ENCODE peak calls at places on chromosomes 11 and 22, in ten cellular contexts. M, J, V, C, P, L, O, Z, K and E are unnamed samples. For H3K9me3 and H3K4me1, the result is how much of the 10 kb centered on the place peaks cover.

GRCh38 chr11:11982975-11983374 is 25.5 kb downstream of the DKK3 start:
- DNase-seq in M (no peak), J (no peak), V (no peak), C (no peak), P (peak), L (no peak), O (no peak), Z (no peak), K (no peak), E (no peak)

GRCh38 chr22:45504703-45505341 is 2.1 kb downstream of the FBLN1 start:
- DNase-seq in M (no peak), J (no peak), V (peak), C (no peak), P (peak), L (no peak), O (peak), Z (no peak), K (no peak), E (no peak)

GRCh38 chr11:60970369-60970774 is 1.1 kb upstream of the CD6 start:
- DNase-seq in M (peak), J (peak), V (peak), C (peak), P (peak), L (peak), O (peak), Z (peak), K (peak), E (no peak)

GRCh38 chr11:2090172-2091111 is 48.7 kb downstream of the IGF2 start:
- DNase-seq in M (no peak), J (peak), V (peak), C (no peak), P (no peak), L (no peak), O (no peak), Z (no peak), K (no peak), E (peak)

GRCh38 chr11:72354356-72355115 is 79.8 kb downstream of the CLPB start:
- DNase-seq in M (no peak), J (no peak), V (no peak), C (peak), P (peak), L (no peak), O (no peak), Z (no peak), K (no peak), E (no peak)

GRCh38 chr11:113477321-113477720 is 2.1 kb upstream of the DRD2 start:
- DNase-seq in M (no peak), J (no peak), V (no peak), C (no peak), P (no peak), L (no peak), O (peak), Z (no peak), K (no peak), E (no peak)

GRCh38 chr11:93051181-93051580 is 81.7 kb downstream of the MTNR1B start:
- DNase-seq in M (no peak), J (no peak), V (no peak), C (no peak), P (peak), L (no peak), O (no peak), Z (no peak), K (no peak), E (no peak)

GRCh38 chr11:48005133-48005532 is 24.8 kb downstream of the PTPRJ start:
- DNase-seq in M (no peak), J (no peak), V (peak), C (no peak), P (no peak), L (no peak), O (no peak), Z (no peak), K (no peak), E (no peak)

GRCh38 chr22:45579306-45579705 is 76.6 kb downstream of the FBLN1 start:
- DNase-seq in M (no peak), J (no peak), V (peak), C (no peak), P (no peak), L (no peak), O (no peak), Z (no peak), K (no peak), E (no peak)

GRCh38 chr22:45420011-45420410 is 6.5 kb downstream of the RIBC2 start:
- DNase-seq in M (no peak), J (no peak), V (no peak), C (no peak), P (no peak), L (no peak), O (no peak), Z (no peak), K (no peak), E (no peak)

GRCh38 chr11:65503923-65504670 is 5.3 kb downstream of the MALAT1 start:
- DNase-seq in M (no peak), J (no peak), V (no peak), C (peak), P (peak), L (no peak), O (no peak), Z (peak), K (no peak), E (no peak)

GRCh38 chr22:25630446-25630845 is 66.0 kb downstream of the GRK3 start:
- DNase-seq in M (no peak), J (no peak), V (no peak), C (no peak), P (no peak), L (no peak), O (no peak), Z (no peak), K (no peak), E (no peak)

GRCh38 chr11:11987503-11988022 is 20.9 kb downstream of the DKK3 start:
- DNase-seq in M (no peak), J (no peak), V (no peak), C (peak), P (peak), L (no peak), O (no peak), Z (no peak), K (no peak), E (no peak)

GRCh38 chr11:63896071-63896470 is 20.9 kb downstream of the RCOR2 start:
- DNase-seq in M (no peak), J (no peak), V (no peak), C (no peak), P (no peak), L (no peak), O (no peak), Z (no peak), K (no peak), E (no peak)

GRCh38 chr11:120682866-120683265 is 171.3 kb downstream of the GRIK4 start:
- DNase-seq in M (no peak), J (no peak), V (no peak), C (no peak), P (peak), L (no peak), O (no peak), Z (no peak), K (no peak), E (no peak)

GRCh38 chr11:7251836-7252682 is at the start of gene SYT9:
- DNase-seq in M (no peak), J (peak), V (peak), C (peak), P (no peak), L (no peak), O (peak), Z (no peak), K (peak), E (peak)

GRCh38 chr22:46763051-46763705 is 728 bp downstream of the TBC1D22A start:
- DNase-seq in M (no peak), J (peak), V (peak), C (no peak), P (peak), L (no peak), O (peak), Z (no peak), K (no peak), E (no peak)

GRCh38 chr11:71452354-71453020 is 516 bp upstream of the NADSYN1 start:
- DNase-seq in M (peak), J (peak), V (peak), C (no peak), P (peak), L (no peak), O (no peak), Z (no peak), K (peak), E (peak)

GRCh38 chr22:46108564-46109473 is 41.5 kb upstream of the PPARA start:
- DNase-seq in M (no peak), J (no peak), V (no peak), C (peak), P (peak), L (no peak), O (peak), Z (no peak), K (peak), E (no peak)

GRCh38 chr22:41831383-41831782 is 1.5 kb upstream of the SREBF2 start:
- DNase-seq in M (no peak), J (no peak), V (no peak), C (no peak), P (no peak), L (no peak), O (no peak), Z (no peak), K (no peak), E (no peak)

GRCh38 chr22:32660292-32660691 is 141.2 kb upstream of the TIMP3 start:
- DNase-seq in M (peak), J (peak), V (peak), C (peak), P (peak), L (peak), O (peak), Z (peak), K (peak), E (no peak)

GRCh38 chr11:93169950-93170561 is 27.7 kb downstream of the SLC36A4 start:
- DNase-seq in M (no peak), J (no peak), V (no peak), C (peak), P (peak), L (no peak), O (peak), Z (peak), K (no peak), E (no peak)

GRCh38 chr11:27933992-27934829 is 173.7 kb downstream of the KIF18A start:
- DNase-seq in M (no peak), J (no peak), V (peak), C (peak), P (peak), L (no peak), O (no peak), Z (no peak), K (no peak), E (peak)

GRCh38 chr11:130908770-130909625 is 7.3 kb downstream of the SNX19 start:
- DNase-seq in M (no peak), J (no peak), V (no peak), C (no peak), P (peak), L (no peak), O (no peak), Z (no peak), K (no peak), E (no peak)

GRCh38 chr22:44272330-44272729 is 40.4 kb downstream of the SHISAL1 start:
- DNase-seq in M (no peak), J (no peak), V (no peak), C (no peak), P (no peak), L (no peak), O (no peak), Z (no peak), K (no peak), E (peak)

GRCh38 chr11:57251491-57252104 is 14.5 kb upstream of the APLNR start:
- DNase-seq in M (no peak), J (no peak), V (no peak), C (no peak), P (peak), L (no peak), O (no peak), Z (no peak), K (peak), E (no peak)

GRCh38 chr11:59754859-59755700 is at the start of gene STX3:
- DNase-seq in M (peak), J (peak), V (peak), C (peak), P (peak), L (peak), O (peak), Z (peak), K (peak), E (peak)

GRCh38 chr11:85822814-85823213 is 11.9 kb upstream of the SYTL2 start:
- DNase-seq in M (no peak), J (no peak), V (no peak), C (no peak), P (peak), L (no peak), O (no peak), Z (no peak), K (no peak), E (no peak)

GRCh38 chr22:37626556-37627075 is 12.9 kb upstream of the SH3BP1 start:
- DNase-seq in M (no peak), J (no peak), V (no peak), C (no peak), P (no peak), L (no peak), O (no peak), Z (no peak), K (no peak), E (no peak)

GRCh38 chr22:19704355-19705015 is 9.8 kb upstream of the SEPTIN5 start:
- DNase-seq in M (no peak), J (no peak), V (no peak), C (no peak), P (no peak), L (no peak), O (no peak), Z (no peak), K (no peak), E (peak)

GRCh38 chr11:43992834-43993637 is 50.6 kb downstream of the C11orf96 start:
- DNase-seq in M (no peak), J (no peak), V (no peak), C (no peak), P (peak), L (no peak), O (no peak), Z (no peak), K (no peak), E (no peak)

GRCh38 chr11:47409440-47410403 is 1.3 kb downstream of the SLC39A13 start:
- DNase-seq in M (no peak), J (no peak), V (peak), C (no peak), P (no peak), L (no peak), O (peak), Z (no peak), K (no peak), E (no peak)

GRCh38 chr11:79440451-79441158 is at the start of gene TENM4:
- DNase-seq in M (no peak), J (peak), V (peak), C (peak), P (peak), L (no peak), O (peak), Z (no peak), K (peak), E (peak)

GRCh38 chr11:18046116-18046777 is at the start of gene TPH1:
- DNase-seq in M (no peak), J (peak), V (peak), C (no peak), P (peak), L (no peak), O (peak), Z (no peak), K (peak), E (no peak)

GRCh38 chr22:11626422-11626773 is 3901.6 kb upstream of the OR11H1 start:
- DNase-seq in M (no peak), J (no peak), V (no peak), C (no peak), P (no peak), L (no peak), O (no peak), Z (no peak), K (no peak), E (peak)
- H3K9me3 ChIP-seq in M (under half), J (under half), V (under half), C (under half), P (half or more), L (under half), O (under half), Z (under half), K (under half), E (under half)

GRCh38 chr11:35144811-35145210 is 5.8 kb downstream of the CD44 start:
- DNase-seq in M (no peak), J (no peak), V (no peak), C (no peak), P (peak), L (no peak), O (no peak), Z (no peak), K (no peak), E (no peak)
- H3K4me1 ChIP-seq in M (half or more), J (half or more), V (under half), C (half or more), P (under half), L (half or more), O (under half), Z (half or more), K (under half), E (half or more)

DNA sequence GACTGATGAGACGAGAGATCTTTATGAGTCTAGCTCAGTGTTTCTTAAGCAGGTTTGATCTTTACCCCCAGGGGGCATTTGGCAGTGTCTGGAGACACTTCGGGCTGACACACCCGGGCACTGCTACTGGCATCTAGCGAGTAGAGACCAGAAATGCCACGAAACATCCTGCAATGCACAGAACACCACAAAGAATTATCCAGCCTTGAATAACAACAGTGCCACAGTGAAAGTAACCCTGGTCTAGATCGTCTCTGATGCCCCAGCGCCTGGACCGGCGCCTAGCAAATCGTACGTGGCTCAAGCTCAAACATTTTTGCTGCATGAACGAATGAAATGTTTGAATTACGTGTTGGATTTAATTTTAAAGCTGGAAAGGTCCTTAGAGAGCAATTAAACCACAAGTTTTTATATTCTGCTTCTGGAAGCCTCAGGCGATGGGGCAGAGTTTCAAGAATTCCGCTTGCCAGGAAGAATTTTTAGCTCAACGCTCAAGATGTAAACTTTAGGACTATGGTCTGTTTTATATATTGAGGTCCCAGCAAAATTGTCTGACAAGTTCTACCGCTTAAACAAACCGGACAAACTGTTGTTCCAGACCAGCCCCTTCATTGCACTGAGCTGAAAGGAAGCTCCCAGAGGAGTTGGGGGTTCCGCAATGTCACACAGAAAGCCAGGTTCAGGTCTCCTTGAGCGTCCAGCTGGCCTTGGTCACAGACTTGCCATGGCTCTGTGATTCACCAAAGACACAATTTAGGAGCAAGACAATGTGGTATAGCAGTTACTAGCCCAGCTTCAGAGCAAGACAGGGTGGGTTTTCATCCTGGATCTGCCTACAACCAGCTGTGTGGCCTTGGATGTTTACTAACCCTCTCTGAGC is 44.2 kb upstream of the SMTN start:
- DNase-seq in M (no peak), J (no peak), V (peak), C (peak), P (peak), L (no peak), O (no peak), Z (no peak), K (no peak), E (no peak)
- H3K4me3 ChIP-seq in M (no peak), J (no peak), V (peak), C (no peak), P (peak), L (no peak), O (no peak), Z (no peak), K (no peak), E (no peak)

GRCh38 chr11:10222399-10222798 is 71.6 kb downstream of the SBF2 start:
- DNase-seq in M (no peak), J (no peak), V (no peak), C (no peak), P (no peak), L (no peak), O (no peak), Z (no peak), K (no peak), E (no peak)

GRCh38 chr11:10221342-10221741 is 72.7 kb downstream of the SBF2 start:
- DNase-seq in M (no peak), J (no peak), V (no peak), C (no peak), P (no peak), L (no peak), O (no peak), Z (no peak), K (no peak), E (no peak)

GRCh38 chr11:10225553-10225952 is 68.5 kb downstream of the SBF2 start:
- DNase-seq in M (no peak), J (no peak), V (no peak), C (no peak), P (no peak), L (no peak), O (no peak), Z (no peak), K (no peak), E (no peak)
- H3K9me3 ChIP-seq in M (under half), J (under half), V (under half), C (under half), P (under half), L (under half), O (under half), Z (under half), K (under half), E (under half)

DNA sequence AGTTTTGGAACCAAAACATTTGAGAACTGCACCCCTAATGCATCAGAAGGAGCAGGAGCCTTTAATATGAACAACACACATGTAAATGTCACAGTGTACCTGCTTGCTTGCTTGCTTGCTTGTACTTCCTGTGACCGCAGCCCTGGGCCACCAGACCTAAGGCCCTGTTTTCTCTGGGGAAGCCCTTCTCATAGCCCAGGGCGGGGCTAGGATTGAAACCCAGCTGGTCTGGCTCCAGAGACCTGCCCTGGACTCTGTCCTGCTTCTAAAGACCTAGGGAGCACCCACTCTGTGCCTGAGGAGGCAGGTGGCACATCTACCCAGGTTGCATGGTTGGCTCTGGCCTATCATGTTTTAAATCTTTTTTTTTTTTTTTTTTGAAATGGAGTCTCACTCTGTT is 7.6 kb upstream of the MCM5 start:
- DNase-seq in M (no peak), J (no peak), V (no peak), C (no peak), P (no peak), L (no peak), O (no peak), Z (no peak), K (peak), E (no peak)
- H3K4me1 ChIP-seq in M (under half), J (under half), V (under half), C (half or more), P (under half), L (under half), O (under half), Z (under half), K (under half), E (under half)

DNA sequence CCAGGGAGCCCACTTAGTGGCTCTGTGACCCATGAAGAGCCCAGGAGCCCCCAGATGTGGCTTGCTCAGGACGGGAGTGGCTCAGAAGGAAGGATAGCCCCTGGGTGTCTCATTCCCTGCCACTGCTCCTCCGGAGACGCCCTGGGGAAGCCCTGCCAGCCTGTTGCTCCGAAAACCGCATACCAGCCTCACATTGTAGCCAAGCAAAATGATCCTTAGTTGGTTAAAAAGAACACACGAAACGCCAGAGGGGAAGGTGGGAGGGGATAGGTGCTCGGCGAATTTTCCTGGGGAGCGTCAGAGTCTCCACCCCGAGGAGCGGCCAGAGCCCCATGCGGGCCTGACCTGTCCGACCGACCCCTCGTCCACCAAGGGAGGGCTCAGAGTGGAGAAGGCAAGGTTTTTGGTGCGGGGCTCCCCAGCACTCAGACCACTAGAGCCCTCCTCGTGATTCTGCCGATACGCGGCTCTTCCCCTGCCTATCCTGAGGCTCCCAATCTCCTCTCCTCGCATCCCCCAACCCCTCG is 39.5 kb downstream of the DIXDC1 start:
- DNase-seq in M (no peak), J (peak), V (peak), C (no peak), P (no peak), L (no peak), O (no peak), Z (no peak), K (peak), E (no peak)
- H3K4me3 ChIP-seq in M (no peak), J (peak), V (peak), C (no peak), P (peak), L (no peak), O (no peak), Z (peak), K (peak), E (peak)

GRCh38 chr22:49365910-49366309 is 461.8 kb downstream of the BRD1 start:
- DNase-seq in M (no peak), J (no peak), V (no peak), C (no peak), P (no peak), L (no peak), O (no peak), Z (no peak), K (no peak), E (peak)
- H3K9me3 ChIP-seq in M (under half), J (under half), V (under half), C (under half), P (half or more), L (under half), O (under half), Z (under half), K (under half), E (under half)